ENCODE peak calls at places on chromosomes 7 and 10, in six cellular contexts. W, S, V, K, A and H are unnamed samples.

GRCh38 chr7:45716380-45717203 is 142.4 kb downstream of the ADCY1 start:
- DNase-seq in A (no peak), W (no peak), S (peak; percentile 53), V (no peak), K (no peak), H (no peak)

GRCh38 chr10:116385994-116386809 is 41.4 kb upstream of the PNLIPRP3 start:
- DNase-seq in A (peak; percentile 42), S (no peak), V (peak; percentile 39), K (no peak), W (peak; percentile 4), H (no peak)

GRCh38 chr7:159130820-159131219 is 13.8 kb downstream of the VIPR2 start:
- DNase-seq in V (no peak), A (no peak), W (no peak), S (no peak), K (no peak), H (no peak)

GRCh38 chr7:107208046-107208458 is 39.2 kb downstream of the HBP1 start:
- DNase-seq in A (no peak), K (no peak), V (no peak), S (no peak), W (no peak), H (no peak)

GRCh38 chr10:93235686-93236085 is 162.0 kb downstream of the CYP26A1 start:
- DNase-seq in W (no peak), V (no peak), K (peak; percentile 53), S (no peak), A (no peak), H (no peak)

GRCh38 chr10:31959461-31960173 is 31.0 kb upstream of the ARHGAP12 start:
- DNase-seq in V (no peak), A (no peak), W (no peak), S (no peak), K (no peak), H (no peak)

GRCh38 chr7:121960678-121961461 is 87.9 kb downstream of the PTPRZ1 start:
- DNase-seq in A (no peak), W (no peak), V (peak; percentile 34), S (no peak), K (no peak), H (no peak)

GRCh38 chr10:97761331-97761865 is 10.4 kb downstream of the SFRP5 start:
- DNase-seq in S (no peak), W (no peak), V (no peak), A (no peak), K (no peak), H (peak; percentile 36)

GRCh38 chr10:92656266-92656961 is 33.3 kb upstream of the HHEX start:
- DNase-seq in W (no peak), K (no peak), V (no peak), S (no peak), A (no peak), H (no peak)

GRCh38 chr10:113493943-113494342 is 58.9 kb upstream of the HABP2 start:
- DNase-seq in K (no peak), A (no peak), S (no peak), V (no peak), W (no peak), H (no peak)

GRCh38 chr7:47654672-47655340 is 72.9 kb upstream of the TNS3 start:
- DNase-seq in V (no peak), S (no peak), A (no peak), W (no peak), K (no peak), H (no peak)

GRCh38 chr10:115660391-115660790 is 567.2 kb downstream of the ATRNL1 start:
- DNase-seq in V (no peak), K (no peak), W (no peak), S (no peak), A (no peak), H (no peak)

GRCh38 chr10:82392533-82392932 is 517.5 kb downstream of the NRG3 start:
- DNase-seq in S (no peak), W (peak; percentile 43), A (no peak), V (peak; percentile 82), K (no peak), H (no peak)

GRCh38 chr7:70384891-70385290 is 747.1 kb upstream of the GALNT17 start:
- DNase-seq in W (no peak), A (no peak), V (no peak), K (no peak), S (no peak), H (no peak)

DNA sequence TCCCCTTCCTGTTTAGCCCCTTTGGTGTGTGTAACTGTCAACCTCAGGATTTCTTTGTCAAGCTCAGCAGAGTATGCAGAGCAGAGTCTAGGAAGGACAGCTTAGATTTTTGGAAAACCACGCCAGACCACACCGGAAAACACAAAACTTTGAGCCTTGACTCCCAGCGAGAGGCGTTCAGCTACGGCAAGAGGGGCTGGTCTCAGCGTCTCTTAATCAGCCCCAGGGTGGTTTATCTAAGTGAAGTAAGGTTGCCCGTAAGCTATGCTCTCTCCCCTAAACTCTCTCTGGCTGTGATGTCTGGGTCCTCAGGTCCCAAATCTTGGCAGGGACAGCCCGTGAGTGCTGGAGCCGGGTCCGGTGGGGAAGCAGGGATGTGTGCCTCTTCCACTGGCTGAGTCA is 230.9 kb downstream of the KLF6 start:
- DNase-seq in W (no peak), A (no peak), S (no peak), K (no peak), V (no peak), H (no peak)
- H3K4me3 ChIP-seq in W (no peak overlapping the region), A (no peak overlapping the region), S (no peak overlapping the region), K (no peak overlapping the region), V (no peak overlapping the region), H (no peak overlapping the region)

DNA sequence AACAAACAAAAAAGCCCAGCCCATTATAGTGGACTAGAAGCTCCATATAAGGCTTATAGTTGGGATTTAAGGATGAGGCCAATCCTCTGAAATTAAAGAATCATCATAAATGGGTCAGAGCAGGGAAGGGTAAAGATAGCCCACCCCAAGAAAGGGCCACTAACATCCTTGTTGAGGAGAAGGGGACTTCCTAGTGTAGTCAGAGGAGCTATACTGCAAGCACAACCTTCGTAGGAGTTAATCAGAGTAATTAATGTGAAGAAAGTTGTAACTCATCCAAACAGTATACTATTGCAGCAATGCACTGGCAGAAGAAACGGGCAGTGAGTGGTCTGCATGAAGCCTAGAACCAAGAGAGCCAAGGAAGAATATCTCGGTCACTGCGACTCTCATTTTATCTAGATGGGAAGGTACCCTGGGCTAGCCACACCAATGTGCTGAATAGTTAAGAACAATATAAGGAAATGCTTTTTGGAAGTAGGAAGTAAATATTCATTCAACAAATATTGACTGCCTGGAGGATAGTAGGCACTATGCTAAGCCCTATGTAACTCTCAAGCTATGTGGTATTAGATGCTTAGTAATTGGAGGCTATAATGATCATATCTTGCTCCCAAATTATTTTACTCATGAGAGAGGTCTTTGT is 13.3 kb downstream of the OTUD1 start:
- DNase-seq in V (no peak), K (no peak), A (no peak), W (no peak), S (no peak), H (no peak)
- H3K4me1 ChIP-seq in V (peaks cover 5% of the 10 kb centered on the region), K (no peaks in the 10 kb centered on the region), A (no peaks in the 10 kb centered on the region), W (no peaks in the 10 kb centered on the region), S (peaks cover 38% of the 10 kb centered on the region), H (peaks cover 6% of the 10 kb centered on the region)

GRCh38 chr10:90945496-90946070 is 24.7 kb upstream of the ANKRD1 start:
- DNase-seq in K (no peak), A (no peak), S (no peak), V (no peak), W (no peak), H (no peak)
- H3K27me3 ChIP-seq in K (no peaks in the 10 kb centered on the region), A (no peaks in the 10 kb centered on the region), S (no peaks in the 10 kb centered on the region), V (no peaks in the 10 kb centered on the region), W (no peaks in the 10 kb centered on the region), H (no peaks in the 10 kb centered on the region)

DNA sequence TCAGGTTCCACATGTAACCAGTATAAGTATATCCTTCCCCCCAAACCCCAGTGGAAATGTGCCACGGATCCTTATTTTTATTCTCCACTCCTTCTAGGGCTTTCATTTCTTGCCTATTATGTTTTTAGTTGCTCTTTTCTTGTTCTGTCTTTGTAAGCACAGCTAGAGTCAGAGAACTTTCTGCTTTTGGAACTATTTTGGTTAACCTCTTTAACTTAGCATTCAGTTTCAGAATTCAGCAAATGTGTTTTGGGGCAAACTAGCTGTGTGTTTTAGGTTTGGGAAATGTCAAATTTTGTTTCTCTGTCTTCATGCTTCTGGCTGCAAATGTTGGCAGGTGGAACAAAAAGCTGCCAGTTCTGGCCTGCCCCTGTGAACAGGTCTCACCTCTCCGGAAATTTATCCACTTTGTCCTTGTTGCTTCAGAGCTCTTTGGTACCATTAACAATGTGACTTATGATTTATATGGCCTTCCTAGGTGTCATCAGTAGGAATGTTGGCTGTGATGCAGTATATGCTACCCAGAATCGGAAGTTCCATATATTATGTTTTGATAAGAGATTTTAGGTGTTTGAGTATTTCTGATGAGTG is 156.1 kb downstream of the ADK start:
- DNase-seq in K (no peak), V (no peak), S (no peak), W (no peak), A (no peak), H (no peak)
- H3K4me3 ChIP-seq in K (no peak overlapping the region), V (no peak overlapping the region), S (no peak overlapping the region), W (no peak overlapping the region), A (no peak overlapping the region), H (no peak overlapping the region)

GRCh38 chr10:95277614-95278013 is 13.2 kb downstream of the PDLIM1 start:
- DNase-seq in A (no peak), K (no peak), S (no peak), V (no peak), W (no peak), H (no peak)

GRCh38 chr10:95278061-95278988 is 12.5 kb downstream of the PDLIM1 start:
- DNase-seq in A (no peak), K (no peak), W (no peak), S (no peak), V (no peak), H (peak; percentile 63)

GRCh38 chr10:95276367-95277200 is 14.2 kb downstream of the PDLIM1 start:
- DNase-seq in W (no peak), S (no peak), V (no peak), A (no peak), K (no peak), H (no peak)

GRCh38 chr10:95275726-95276366 is 15.0 kb downstream of the PDLIM1 start:
- DNase-seq in K (no peak), A (no peak), V (peak; percentile 50), W (no peak), S (no peak), H (no peak)

DNA sequence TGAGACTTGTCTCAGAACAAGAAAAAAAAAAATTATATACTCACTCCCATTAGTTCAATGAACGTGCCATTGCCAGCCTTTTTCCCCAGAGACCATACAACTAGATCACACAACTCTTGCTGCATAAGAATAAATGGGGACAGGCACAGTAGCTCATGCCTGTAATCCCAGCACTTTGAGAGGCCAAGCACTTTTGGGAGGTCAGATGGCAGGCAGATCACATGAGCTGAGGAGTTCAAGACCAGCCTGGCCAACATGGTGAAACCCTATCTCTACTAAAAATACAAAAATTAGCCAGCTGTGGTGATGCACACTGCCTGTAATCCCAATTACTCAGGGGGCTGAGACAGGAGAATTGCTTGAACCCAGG is 13.6 kb downstream of the PDLIM1 start:
- DNase-seq in K (no peak), S (no peak), A (no peak), W (no peak), V (no peak), H (peak; percentile 78)
- H3K4me1 ChIP-seq in K (peaks cover 85% of the 10 kb centered on the region), S (peaks cover 100% of the 10 kb centered on the region), A (peaks cover 11% of the 10 kb centered on the region), W (no peaks in the 10 kb centered on the region), V (peaks cover 20% of the 10 kb centered on the region), H (peaks cover 80% of the 10 kb centered on the region)

DNA sequence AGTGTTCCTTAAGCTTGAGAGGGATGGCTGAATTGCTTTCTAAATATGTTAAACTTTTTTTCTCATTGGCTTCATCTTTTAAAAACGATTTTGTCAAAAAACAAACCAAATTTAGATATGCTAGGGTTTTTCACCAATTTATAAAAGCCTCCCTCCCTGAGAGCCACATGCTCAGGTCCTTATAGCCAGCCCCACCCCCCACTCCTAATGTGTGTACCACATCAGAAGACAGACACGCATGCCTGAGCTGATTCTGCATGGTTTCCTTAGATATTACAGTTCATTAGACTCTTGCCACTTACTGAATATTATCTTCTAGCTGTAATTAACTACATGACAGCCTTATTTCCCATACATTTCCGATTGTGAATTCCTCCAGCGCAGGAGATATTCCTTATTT is 2.0 kb downstream of the CUL1 start:
- DNase-seq in W (peak; percentile 62), K (peak; percentile 30), A (peak; percentile 65), S (no peak), V (peak; percentile 34), H (no peak)
- H3K27me3 ChIP-seq in W (peaks cover 4% of the 10 kb centered on the region), K (no peaks in the 10 kb centered on the region), A (no peaks in the 10 kb centered on the region), S (no peaks in the 10 kb centered on the region), V (no peaks in the 10 kb centered on the region), H (no peaks in the 10 kb centered on the region)